ENCODE peak calls at places on chromosome 11, in four cellular contexts. I, Y, L and E are unnamed samples.

GRCh38 chr11:83051760-83052671 is 19.7 kb downstream of the RAB30 start:
- DNase-seq in Y (no peak), I (no peak), L (no peak), E (no peak)

GRCh38 chr11:126363706-126364245 is 8.3 kb downstream of the ST3GAL4 start:
- DNase-seq in I (no peak), L (no peak), Y (peak; percentile 50), E (no peak)

GRCh38 chr11:6695377-6695776 is 12.2 kb upstream of the MRPL17 start:
- DNase-seq in L (no peak), Y (no peak), I (no peak), E (no peak)

GRCh38 chr11:37710031-37710430 is 1112.0 kb upstream of the RAG2 start:
- DNase-seq in Y (no peak), L (no peak), I (no peak), E (no peak)

GRCh38 chr11:19216709-19217374 is 15.1 kb upstream of the CSRP3 start:
- DNase-seq in Y (no peak), I (no peak), L (no peak), E (no peak)

GRCh38 chr11:9150501-9150900 is 59.1 kb upstream of the SCUBE2 start:
- DNase-seq in Y (no peak), I (no peak), L (no peak), E (no peak)

GRCh38 chr11:23311986-23312940 is 452.0 kb upstream of the CCDC179 start:
- DNase-seq in I (peak; percentile 7), L (no peak), Y (no peak), E (no peak)

GRCh38 chr11:11440149-11440548 is 87.1 kb upstream of the CSNK2A3 start:
- DNase-seq in I (no peak), L (no peak), Y (no peak), E (no peak)

GRCh38 chr11:27456140-27456801 is 16.3 kb downstream of the LGR4 start:
- DNase-seq in Y (no peak), I (no peak), L (no peak), E (no peak)

GRCh38 chr11:57648791-57649735 is 649 bp downstream of the YPEL4 start:
- DNase-seq in Y (no peak), L (no peak), I (peak; percentile 37), E (peak; percentile 63)

GRCh38 chr11:134531331-134532135 is 119.5 kb upstream of the B3GAT1 start:
- DNase-seq in L (no peak), I (peak; percentile 37), Y (peak; percentile 49), E (peak; percentile 62)

GRCh38 chr11:67345949-67346819 is 7.2 kb downstream of the POLD4 start:
- DNase-seq in Y (no peak), I (peak; percentile 29), L (peak; percentile 5), E (no peak)

GRCh38 chr11:6225024-6225423 is 9.4 kb downstream of the FHIP1B start:
- DNase-seq in Y (no peak), L (no peak), I (no peak), E (no peak)

GRCh38 chr11:68956142-68956541 is 24.6 kb downstream of the MRGPRD start:
- DNase-seq in L (no peak), I (no peak), Y (peak; percentile 64), E (peak; percentile 49)

GRCh38 chr11:117610045-117610444 is 187.0 kb downstream of the DSCAML1 start:
- DNase-seq in L (no peak), I (no peak), Y (no peak), E (no peak)

GRCh38 chr11:86798988-86799387 is 1.4 kb upstream of the PRSS23 start:
- DNase-seq in Y (no peak), I (no peak), L (no peak), E (no peak)

GRCh38 chr11:81596709-81597108 is 1137.0 kb downstream of the FAM181B start:
- DNase-seq in L (no peak), I (peak; percentile 12), Y (no peak), E (no peak)

GRCh38 chr11:121722431-121723256 is 269.9 kb upstream of the SORL1-AS1 start:
- DNase-seq in L (peak; percentile 28), Y (peak; percentile 70), I (peak; percentile 80), E (peak; percentile 77)

GRCh38 chr11:14067686-14068085 is 105.2 kb downstream of the SPON1 start:
- DNase-seq in I (no peak), Y (no peak), L (no peak), E (no peak)

GRCh38 chr11:69958308-69958707 is 119.8 kb upstream of the ANO1 start:
- DNase-seq in Y (no peak), L (no peak), I (no peak), E (no peak)

GRCh38 chr11:43685483-43685882 is 4.9 kb downstream of the HSD17B12 start:
- DNase-seq in I (no peak), Y (no peak), L (no peak), E (no peak)

GRCh38 chr11:105468154-105468553 is 141.7 kb upstream of the GRIA4 start:
- DNase-seq in Y (no peak), I (no peak), L (no peak), E (no peak)

GRCh38 chr11:47917643-47918369 is 62.6 kb upstream of the PTPRJ start:
- DNase-seq in L (no peak), Y (peak; percentile 90), I (peak; percentile 65), E (no peak)

GRCh38 chr11:73330569-73331093 is 22.6 kb downstream of the ARHGEF17 start:
- DNase-seq in Y (no peak), L (no peak), I (peak; percentile 49), E (peak; percentile 57)

GRCh38 chr11:116518141-116518540 is 254.6 kb downstream of the BUD13 start:
- DNase-seq in I (no peak), Y (no peak), L (no peak), E (no peak)

GRCh38 chr11:288328-289144 is at the start of gene PGGHG:
- DNase-seq in I (peak; percentile 78), L (peak; percentile 71), Y (peak; percentile 91), E (peak; percentile 70)

GRCh38 chr11:84173078-84173477 is 886.9 kb upstream of the CCDC90B start:
- DNase-seq in I (no peak), Y (no peak), L (no peak), E (no peak)

GRCh38 chr11:62221498-62221897 is 13.0 kb downstream of the SCGB2A1 start:
- DNase-seq in I (no peak), L (no peak), Y (no peak), E (no peak)

GRCh38 chr11:62223095-62223494 is 14.6 kb downstream of the SCGB2A1 start:
- DNase-seq in I (no peak), Y (no peak), L (no peak), E (no peak)

DNA sequence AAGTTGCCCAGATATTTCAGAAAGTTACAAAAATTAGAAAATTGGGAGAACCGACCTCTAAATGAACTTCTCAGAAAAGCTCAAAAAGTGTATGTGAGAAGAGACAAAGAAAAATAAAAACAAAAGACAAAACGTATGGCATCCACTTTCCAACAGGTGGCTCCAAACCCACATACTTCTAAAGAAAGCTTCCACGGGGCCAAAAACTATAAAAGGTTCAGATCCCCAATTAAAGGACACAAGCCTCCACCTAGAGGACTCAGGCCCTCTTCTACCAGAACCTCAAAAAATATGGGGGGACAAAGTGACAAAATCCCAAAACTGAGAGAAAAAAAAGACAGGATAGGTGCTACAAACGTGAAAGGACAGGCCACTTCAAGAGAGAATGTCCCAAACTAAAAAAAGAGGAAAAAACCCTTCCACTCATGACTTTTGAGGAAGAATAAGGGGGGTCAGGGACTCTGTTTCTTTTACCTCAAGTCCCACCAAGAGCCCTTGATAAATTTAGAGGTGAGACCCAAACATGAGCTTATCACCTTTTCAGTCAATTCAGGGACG is 8.8 kb downstream of the SCGB2A1 start:
- DNase-seq in I (peak; percentile 10), Y (no peak), L (no peak), E (no peak)
- TF ChIP-seq CTCF in I (peak; percentile 53), Y (no peak), L (peak; percentile 43), E (no peak)

DNA sequence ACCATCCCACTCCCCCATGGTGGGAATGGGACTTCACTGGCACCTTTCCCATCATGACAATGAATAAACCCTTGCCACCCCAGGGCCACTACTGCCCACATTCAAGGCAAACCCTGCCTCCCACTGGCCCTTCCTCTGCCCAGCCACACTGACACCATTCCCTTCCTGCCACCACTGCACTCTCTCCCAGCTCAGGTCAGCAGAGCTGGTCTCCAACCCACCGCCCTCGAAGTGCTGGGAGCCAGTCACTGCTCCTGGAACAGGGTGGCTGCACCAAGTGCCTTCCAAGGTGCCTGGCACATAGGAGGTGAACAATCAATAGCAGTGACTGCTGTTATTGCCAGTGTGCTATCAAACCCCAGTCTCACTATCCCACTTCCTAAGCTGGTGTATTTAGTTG is 27.1 kb downstream of the PRDM10 start:
- DNase-seq in Y (no peak), I (no peak), L (no peak), E (no peak)
- TF ChIP-seq CTCF in Y (no peak), I (no peak), L (no peak), E (no peak)

GRCh38 chr11:120564573-120565301 is 53.2 kb downstream of the GRIK4 start:
- DNase-seq in L (no peak), I (peak; percentile 57), Y (no peak), E (peak; percentile 82)
- TF ChIP-seq CTCF in L (no peak), I (peak; percentile 16), Y (peak; percentile 15), E (peak; percentile 22)

GRCh38 chr11:32581556-32581955 is 2.1 kb upstream of the EIF3M start:
- DNase-seq in I (no peak), L (no peak), Y (no peak), E (no peak)

GRCh38 chr11:32580967-32581366 is 2.7 kb upstream of the EIF3M start:
- DNase-seq in I (no peak), L (no peak), Y (no peak), E (no peak)

GRCh38 chr11:32584921-32585320 is 1.3 kb downstream of the EIF3M start:
- DNase-seq in L (no peak), I (peak; percentile 33), Y (no peak), E (no peak)

GRCh38 chr11:32583451-32584271 is at the start of gene EIF3M:
- DNase-seq in Y (peak; percentile 99), L (peak; percentile 49), I (peak; percentile 97), E (peak; percentile 98)

GRCh38 chr11:32586576-32587190 is 3.1 kb downstream of the EIF3M start:
- DNase-seq in I (peak; percentile 12), L (no peak), Y (no peak), E (no peak)
- TF ChIP-seq CTCF in I (peak; percentile 45), L (peak; percentile 22), Y (no peak), E (no peak)

GRCh38 chr11:2693851-2694261 is 5.9 kb downstream of the KCNQ1OT1 start:
- DNase-seq in L (no peak), Y (no peak), I (no peak), E (no peak)
- TF ChIP-seq CTCF in L (no peak), Y (no peak), I (no peak), E (no peak)